ENCODE peak calls at places on chromosomes 7 and 10, in four cellular contexts. M is Calu3, Q is RCC 7860, Y is prostate gland. A is an unnamed sample.

GRCh38 chr10:132669208-132669861 is 116.6 kb downstream of the NKX6-2 start:
- DNase-seq in Y (no peak), Q (no peak), M (no peak), A (no peak)

GRCh38 chr10:14396441-14397048 is 65.8 kb upstream of the FRMD4A start:
- DNase-seq in Y (no peak), Q (peak; percentile 85), M (no peak), A (peak; percentile 38)

GRCh38 chr7:20219446-20220292 is 2.5 kb upstream of the MACC1 start:
- DNase-seq in M (peak; percentile 98), Q (peak; percentile 99), Y (no peak), A (peak; percentile 83)

GRCh38 chr7:97006146-97006950 is 995 bp downstream of the DLX6 start:
- DNase-seq in M (peak; percentile 41), Y (peak; percentile 32), Q (no peak), A (no peak)

GRCh38 chr7:30135551-30136271 is 925 bp downstream of the MTURN start:
- DNase-seq in Q (no peak), M (peak; percentile 70), Y (peak; percentile 44), A (no peak)

GRCh38 chr7:115789901-115790300 is 240.7 kb downstream of the TFEC start:
- DNase-seq in Q (no peak), M (no peak), Y (no peak), A (no peak)

GRCh38 chr7:91228327-91228726 is 35.9 kb upstream of the FZD1 start:
- DNase-seq in Y (no peak), M (no peak), Q (no peak), A (no peak)

GRCh38 chr10:77698267-77698932 is 60.8 kb upstream of the KCNMA1 start:
- DNase-seq in Q (no peak), Y (no peak), M (no peak), A (no peak)

GRCh38 chr7:26365077-26365896 is 73.6 kb downstream of the SNX10 start:
- DNase-seq in Y (peak; percentile 67), Q (peak; percentile 65), M (peak; percentile 73), A (peak; percentile 74)

GRCh38 chr10:123144697-123145541 is 3.0 kb upstream of the HMX2 start:
- DNase-seq in Y (no peak), M (no peak), Q (no peak), A (no peak)

GRCh38 chr7:30973791-30974604 is 10.2 kb downstream of the GHRHR start:
- DNase-seq in Y (no peak), M (no peak), Q (no peak), A (no peak)

GRCh38 chr7:83872501-83872900 is 223.6 kb upstream of the SEMA3E start:
- DNase-seq in M (peak; percentile 0), Q (no peak), Y (no peak), A (no peak)

GRCh38 chr7:155846156-155846555 is 33.9 kb upstream of the SHH start:
- DNase-seq in Q (no peak), M (no peak), Y (no peak), A (no peak)

GRCh38 chr7:38394703-38395102 is 121.3 kb upstream of the TARP start:
- DNase-seq in Y (no peak), Q (no peak), M (no peak), A (no peak)

GRCh38 chr10:70537398-70538194 is 59.0 kb downstream of the PALD1 start:
- DNase-seq in M (peak; percentile 75), Y (no peak), Q (no peak), A (no peak)

GRCh38 chr10:69451209-69451783 is at the start of gene TSPAN15:
- DNase-seq in M (peak; percentile 98), Y (peak; percentile 92), Q (no peak), A (peak; percentile 88)

GRCh38 chr10:51937313-51937712 is 237.9 kb upstream of the CSTF2T start:
- DNase-seq in M (no peak), Y (no peak), Q (no peak), A (no peak)

GRCh38 chr7:98119257-98119918 is 12.7 kb downstream of the LMTK2 start:
- DNase-seq in Y (no peak), M (peak; percentile 5), Q (peak; percentile 75), A (peak; percentile 87)

GRCh38 chr10:126597206-126597605 is 73.3 kb downstream of the C10orf90 start:
- DNase-seq in Q (no peak), M (no peak), Y (no peak), A (no peak)

GRCh38 chr10:127906548-127907377 is at the start of gene PTPRE:
- DNase-seq in Y (peak; percentile 48), M (peak; percentile 86), Q (peak; percentile 62), A (peak; percentile 75)

GRCh38 chr7:1843921-1844335 is 173.9 kb downstream of the ELFN1 start:
- DNase-seq in Q (no peak), Y (no peak), M (no peak), A (peak; percentile 6)

GRCh38 chr10:126663880-126664279 is 6.6 kb downstream of the C10orf90 start:
- DNase-seq in Q (peak; percentile 46), Y (no peak), M (no peak), A (no peak)

GRCh38 chr7:3712841-3713240 is 411.8 kb downstream of the SDK1 start:
- DNase-seq in M (peak; percentile 68), Q (no peak), Y (no peak), A (no peak)

GRCh38 chr7:6284055-6284400 is 11.6 kb upstream of the CYTH3 start:
- DNase-seq in M (peak; percentile 77), Y (no peak), Q (peak; percentile 44), A (peak; percentile 85)

GRCh38 chr7:40506158-40506557 is 371.4 kb downstream of the SUGCT start:
- DNase-seq in Q (no peak), Y (no peak), M (no peak), A (no peak)

GRCh38 chr10:3470191-3470590 is 297.6 kb upstream of the PITRM1 start:
- DNase-seq in Q (peak; percentile 59), Y (no peak), M (no peak), A (no peak)

GRCh38 chr10:87915989-87916388 is 52.6 kb downstream of the PTEN start:
- DNase-seq in M (no peak), Y (no peak), Q (no peak), A (no peak)

GRCh38 chr7:8151161-8151560 is 110.8 kb downstream of the ICA1 start:
- DNase-seq in Y (no peak), M (no peak), Q (no peak), A (no peak)

GRCh38 chr7:157785021-157785441 is 448.2 kb downstream of the DNAJB6 start:
- DNase-seq in Y (no peak), Q (no peak), M (no peak), A (no peak)

GRCh38 chr10:132659206-132660091 is 121.9 kb downstream of the INPP5A start:
- DNase-seq in Q (no peak), Y (peak; percentile 42), M (no peak), A (no peak)

GRCh38 chr7:104978460-104978859 is 35.5 kb upstream of the KMT2E start:
- DNase-seq in Y (peak; percentile 85), M (no peak), Q (no peak), A (no peak)

GRCh38 chr7:150992833-150993302 is 2.1 kb downstream of the NOS3 start:
- DNase-seq in Q (no peak), M (no peak), Y (no peak), A (no peak)

GRCh38 chr7:140304071-140304799 is 94.1 kb downstream of the SLC37A3 start:
- DNase-seq in M (no peak), Y (no peak), Q (no peak), A (no peak)

GRCh38 chr10:91311601-91312000 is 91.1 kb downstream of the PCGF5 start:
- DNase-seq in Q (no peak), Y (no peak), M (no peak), A (no peak)

GRCh38 chr10:78784454-78785414 is 284.0 kb upstream of the ZMIZ1 start:
- DNase-seq in M (no peak), Y (no peak), Q (no peak), A (no peak)

GRCh38 chr10:89567566-89568245 is 32.3 kb upstream of the SLC16A12 start:
- DNase-seq in Q (no peak), Y (no peak), M (no peak), A (no peak)

GRCh38 chr7:51545131-51545530 is 228.5 kb upstream of the COBL start:
- DNase-seq in Y (no peak), M (no peak), Q (no peak), A (no peak)

GRCh38 chr10:104339469-104340098 is 1.3 kb upstream of the ITPRIP start:
- DNase-seq in Q (peak; percentile 49), M (no peak), Y (peak; percentile 75), A (peak; percentile 79)

A was measured in PC-9.